ENCODE peak calls at places on chromosomes 2 and 18, in four cellular contexts. V is brain microvascular endothelial cell, J is H7, I is ovary. R is an unnamed sample. For H3K36me3, the result is how much of the 10 kb centered on the place peaks cover.

GRCh38 chr18:59518705-59519104 is 159.6 kb upstream of the LMAN1 start:
- DNase-seq in V (no peak), J (no peak), I (no peak), R (no peak)

GRCh38 chr2:178457390-178457886 is 6.3 kb downstream of the PJVK start:
- DNase-seq in V (no peak), J (peak), I (no peak), R (no peak)

GRCh38 chr2:101148777-101149176 is 2.4 kb downstream of the TBC1D8 start:
- DNase-seq in V (no peak), J (no peak), I (no peak), R (no peak)

GRCh38 chr2:159362816-159363251 is 76.3 kb upstream of the WDSUB1 start:
- DNase-seq in V (no peak), J (no peak), I (no peak), R (no peak)

GRCh38 chr18:47113796-47114540 is 36.3 kb downstream of the HDHD2 start:
- DNase-seq in V (no peak), J (peak), I (no peak), R (no peak)

GRCh38 chr2:121627525-121628050 is 21.7 kb downstream of the CLASP1 start:
- DNase-seq in V (no peak), J (no peak), I (no peak), R (no peak)

GRCh38 chr2:42010743-42011298 is 37.0 kb upstream of the PKDCC start:
- DNase-seq in V (peak), J (no peak), I (no peak), R (peak)

GRCh38 chr2:16194931-16195680 is 254.8 kb downstream of the MYCN start:
- DNase-seq in V (no peak), J (no peak), I (no peak), R (no peak)

GRCh38 chr18:45984546-45985235 is 17.6 kb upstream of the EPG5 start:
- DNase-seq in V (no peak), J (no peak), I (no peak), R (no peak)

GRCh38 chr2:64913357-64913869 is 75.8 kb upstream of the SLC1A4 start:
- DNase-seq in V (no peak), J (peak), I (no peak), R (no peak)

GRCh38 chr2:182816856-182817255 is 49.6 kb downstream of the FRZB start:
- DNase-seq in V (no peak), J (no peak), I (no peak), R (no peak)

GRCh38 chr2:128416366-128416765 is 97.7 kb upstream of the HS6ST1 start:
- DNase-seq in V (no peak), J (peak), I (no peak), R (no peak)

GRCh38 chr18:32629292-32629691 is 143.5 kb downstream of the KLHL14 start:
- DNase-seq in V (no peak), J (no peak), I (no peak), R (no peak)

GRCh38 chr2:208025814-208026184 is 472 bp upstream of the PLEKHM3 start:
- DNase-seq in V (no peak), J (peak), I (no peak), R (peak)

GRCh38 chr2:70080597-70081200 is 6.6 kb upstream of the PCBP1 start:
- DNase-seq in V (no peak), J (no peak), I (no peak), R (no peak)

GRCh38 chr2:166361351-166362153 is 14.2 kb downstream of the SCN9A start:
- DNase-seq in V (peak), J (no peak), I (no peak), R (no peak)

GRCh38 chr18:62786689-62787088 is 71.3 kb downstream of the PHLPP1 start:
- DNase-seq in V (no peak), J (no peak), I (no peak), R (no peak)

GRCh38 chr18:23825496-23825895 is 136.2 kb downstream of the LAMA3 start:
- DNase-seq in V (no peak), J (no peak), I (no peak), R (no peak)

GRCh38 chr18:52716926-52717325 is 376.9 kb downstream of the DCC start:
- DNase-seq in V (peak), J (no peak), I (no peak), R (peak)

GRCh38 chr2:67616749-67617148 is 219.6 kb downstream of the ETAA1 start:
- DNase-seq in V (peak), J (no peak), I (no peak), R (no peak)

GRCh38 chr2:154391051-154391450 is 307.4 kb upstream of the KCNJ3 start:
- DNase-seq in V (no peak), J (no peak), I (no peak), R (no peak)

GRCh38 chr2:219041252-219041651 is at the start of gene CFAP65:
- DNase-seq in V (peak), J (peak), I (no peak), R (peak)

GRCh38 chr2:70906439-70907018 is 29.2 kb upstream of the ATP6V1B1 start:
- DNase-seq in V (no peak), J (no peak), I (no peak), R (peak)

GRCh38 chr2:196322963-196323810 is 151.8 kb upstream of the STK17B start:
- DNase-seq in V (no peak), J (no peak), I (no peak), R (no peak)

GRCh38 chr18:60053747-60054304 is 154.0 kb downstream of the PMAIP1 start:
- DNase-seq in V (peak), J (no peak), I (no peak), R (peak)

GRCh38 chr2:126766897-126767296 is 110.9 kb downstream of the GYPC start:
- DNase-seq in V (no peak), J (no peak), I (no peak), R (no peak)

GRCh38 chr18:59696311-59697235 is 650 bp downstream of the CCBE1 start:
- DNase-seq in V (peak), J (peak), I (peak), R (peak)

GRCh38 chr18:39191058-39191457 is 1625.5 kb upstream of the CELF4 start:
- DNase-seq in V (no peak), J (no peak), I (no peak), R (no peak)

GRCh38 chr18:31206787-31207381 is 44.2 kb upstream of the DSC1 start:
- DNase-seq in V (peak), J (peak), I (no peak), R (peak)

GRCh38 chr2:201452058-201452736 is 657 bp downstream of the STRADB start:
- DNase-seq in V (no peak), J (no peak), I (no peak), R (peak)

GRCh38 chr18:44342167-44342566 is 338.5 kb upstream of the SETBP1 start:
- DNase-seq in V (peak), J (no peak), I (no peak), R (peak)

GRCh38 chr2:171287036-171287435 is 126.3 kb upstream of the TLK1 start:
- DNase-seq in V (no peak), J (no peak), I (no peak), R (no peak)

GRCh38 chr18:45061359-45061758 is 380.7 kb downstream of the SETBP1 start:
- DNase-seq in V (no peak), J (no peak), I (no peak), R (no peak)

GRCh38 chr2:9002313-9002636 is 1.2 kb downstream of the MBOAT2 start:
- DNase-seq in V (no peak), J (no peak), I (no peak), R (no peak)

GRCh38 chr2:237859533-237860272 is at the start of gene RAMP1:
- DNase-seq in V (no peak), J (peak), I (no peak), R (peak)

DNA sequence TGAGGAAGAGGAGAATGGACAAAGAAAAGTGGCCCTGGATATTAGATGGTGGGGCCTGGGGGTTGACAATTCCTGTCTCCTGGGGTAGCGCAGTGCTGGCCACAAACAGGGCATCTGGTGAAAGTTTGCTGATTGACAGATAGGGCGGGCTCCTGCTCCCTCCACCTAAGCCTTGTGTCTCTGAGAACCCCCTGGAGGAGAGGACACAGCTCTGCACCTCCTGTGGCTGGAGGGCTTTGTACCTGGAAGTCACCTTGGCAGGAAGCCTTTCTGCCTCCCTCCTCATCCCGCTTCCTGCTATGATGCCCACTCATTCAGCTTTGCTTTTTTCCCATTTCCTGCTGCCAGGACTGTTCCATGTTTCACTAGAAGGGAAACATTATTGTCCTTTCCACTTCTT is 72.4 kb downstream of the RHOB start:
- DNase-seq in V (no peak), J (no peak), I (no peak), R (no peak)
- H3K36me3 ChIP-seq in V (under half), J (under half), I (under half), R (under half)

GRCh38 chr18:42001801-42002200 is 46.8 kb downstream of the PIK3C3 start:
- DNase-seq in V (no peak), J (no peak), I (no peak), R (no peak)
- H3K36me3 ChIP-seq in V (under half), J (under half), I (under half), R (under half)

DNA sequence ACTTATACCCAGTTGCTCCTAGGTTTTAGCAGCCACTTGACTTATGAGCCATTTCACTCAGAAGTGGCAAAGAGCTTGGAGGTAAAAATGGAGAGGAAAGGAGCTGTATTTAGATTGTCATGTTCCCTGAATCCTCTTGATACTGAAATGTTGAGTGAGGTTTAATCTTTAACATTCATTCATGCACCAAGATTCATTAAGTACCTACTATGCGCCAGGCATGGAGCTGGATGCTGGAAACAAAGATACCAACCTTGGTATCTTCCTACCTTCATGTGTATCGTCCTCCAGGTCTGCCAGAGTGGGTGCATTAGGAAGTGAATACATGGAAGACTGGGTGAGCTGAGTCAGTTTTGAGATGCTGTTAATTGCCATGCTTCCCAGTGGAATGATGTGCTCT is 23.7 kb downstream of the TPGS2 start:
- DNase-seq in V (no peak), J (no peak), I (no peak), R (no peak)
- H3K36me3 ChIP-seq in V (under half), J (under half), I (under half), R (under half)

GRCh38 chr2:10576456-10576855 is 113.3 kb downstream of the NOL10 start:
- DNase-seq in V (no peak), J (no peak), I (no peak), R (no peak)

GRCh38 chr2:10580991-10581390 is 108.8 kb downstream of the NOL10 start:
- DNase-seq in V (no peak), J (no peak), I (no peak), R (no peak)

GRCh38 chr2:10579441-10580169 is 110.2 kb downstream of the NOL10 start:
- DNase-seq in V (no peak), J (no peak), I (no peak), R (no peak)

GRCh38 chr2:10581990-10582389 is 107.8 kb downstream of the NOL10 start:
- DNase-seq in V (no peak), J (no peak), I (no peak), R (no peak)

GRCh38 chr2:10580170-10580539 is 109.6 kb downstream of the NOL10 start:
- DNase-seq in V (no peak), J (peak), I (no peak), R (no peak)
- H3K36me3 ChIP-seq in V (under half), J (under half), I (under half), R (under half)

DNA sequence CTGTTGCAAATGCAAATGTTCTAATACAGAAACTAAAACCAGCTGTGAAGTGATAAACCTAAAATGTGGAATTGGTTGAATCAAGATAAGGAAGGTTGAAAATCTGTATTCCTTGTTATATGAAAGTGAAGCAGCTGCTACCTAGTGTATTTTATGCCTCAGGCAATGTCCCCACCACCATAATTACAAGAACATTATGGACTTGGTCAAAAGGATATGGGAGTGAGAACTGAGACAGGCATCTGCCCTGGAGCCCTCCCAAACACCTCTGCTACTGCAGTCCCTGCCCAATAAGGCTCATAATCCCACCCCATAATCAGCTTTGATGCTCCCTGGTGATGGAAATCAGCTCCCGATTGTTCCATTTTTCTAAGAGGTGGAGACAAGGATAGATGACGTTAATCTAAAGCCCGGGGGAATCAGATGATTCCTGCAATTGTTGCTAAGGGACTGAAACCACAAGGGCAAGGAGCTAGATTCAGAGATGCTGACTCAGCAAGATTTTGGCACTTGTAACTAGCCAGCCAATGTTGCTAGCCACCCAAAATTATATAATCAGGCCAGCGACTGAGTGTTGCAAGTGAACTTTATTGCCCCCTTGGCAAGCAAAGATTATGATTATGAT is 69.5 kb downstream of the EVA1A start:
- DNase-seq in V (peak), J (no peak), I (no peak), R (no peak)
- H3K36me3 ChIP-seq in V (under half), J (under half), I (under half), R (under half)

GRCh38 chr2:223897669-223898314 is 47.3 kb downstream of the WDFY1 start:
- DNase-seq in V (no peak), J (no peak), I (no peak), R (no peak)

GRCh38 chr2:223900066-223900465 is 45.1 kb downstream of the WDFY1 start:
- DNase-seq in V (no peak), J (no peak), I (no peak), R (no peak)

GRCh38 chr2:223900531-223900930 is 44.6 kb downstream of the WDFY1 start:
- DNase-seq in V (no peak), J (no peak), I (no peak), R (no peak)

GRCh38 chr2:223901854-223902253 is 43.3 kb downstream of the WDFY1 start:
- DNase-seq in V (no peak), J (no peak), I (no peak), R (no peak)

GRCh38 chr2:223901311-223901710 is 43.8 kb downstream of the WDFY1 start:
- DNase-seq in V (no peak), J (no peak), I (no peak), R (no peak)
- H3K36me3 ChIP-seq in V (under half), J (under half), I (under half), R (under half)

GRCh38 chr2:69060938-69061501 is 48.0 kb downstream of the ANTXR1 start:
- DNase-seq in V (no peak), J (no peak), I (no peak), R (no peak)

GRCh38 chr2:69056071-69056470 is 43.1 kb downstream of the ANTXR1 start:
- DNase-seq in V (no peak), J (no peak), I (no peak), R (no peak)

GRCh38 chr2:69059731-69060290 is 46.8 kb downstream of the ANTXR1 start:
- DNase-seq in V (no peak), J (no peak), I (no peak), R (no peak)

GRCh38 chr2:69054431-69054830 is 41.5 kb downstream of the ANTXR1 start:
- DNase-seq in V (no peak), J (no peak), I (no peak), R (no peak)

DNA sequence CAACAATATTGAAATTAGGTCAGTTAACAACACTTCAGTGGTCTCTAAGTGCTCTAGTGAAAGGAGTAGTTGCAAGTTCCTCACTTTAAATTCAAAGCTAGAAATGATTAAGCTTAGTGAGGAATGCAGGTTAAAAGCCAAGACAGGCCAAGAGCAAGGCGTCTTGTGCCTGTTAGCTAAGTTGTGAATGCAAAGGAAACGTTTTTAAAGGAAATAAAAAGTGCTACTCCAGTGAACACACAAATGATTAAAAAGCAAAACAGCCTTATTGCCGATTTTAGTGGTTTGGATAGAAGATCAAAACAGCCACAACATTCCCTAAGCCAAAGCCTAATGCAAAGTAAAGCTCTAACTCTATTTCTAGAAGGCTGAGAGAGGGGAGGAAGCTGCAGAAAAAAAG is 44.7 kb downstream of the ANTXR1 start:
- DNase-seq in V (no peak), J (no peak), I (no peak), R (no peak)
- H3K36me3 ChIP-seq in V (under half), J (under half), I (under half), R (under half)

GRCh38 chr18:3111523-3112240 is 98.7 kb upstream of the LPIN2 start:
- DNase-seq in V (no peak), J (no peak), I (no peak), R (no peak)

GRCh38 chr18:3114456-3114855 is 101.5 kb upstream of the LPIN2 start:
- DNase-seq in V (no peak), J (no peak), I (no peak), R (peak)

GRCh38 chr18:3115430-3116025 is 102.6 kb upstream of the LPIN2 start:
- DNase-seq in V (no peak), J (no peak), I (no peak), R (no peak)

GRCh38 chr18:3117493-3118192 is 102.1 kb downstream of the MYOM1 start:
- DNase-seq in V (no peak), J (no peak), I (no peak), R (no peak)

GRCh38 chr18:3114026-3114425 is 101.1 kb upstream of the LPIN2 start:
- DNase-seq in V (no peak), J (no peak), I (no peak), R (no peak)
- H3K36me3 ChIP-seq in V (under half), J (under half), I (under half), R (under half)

DNA sequence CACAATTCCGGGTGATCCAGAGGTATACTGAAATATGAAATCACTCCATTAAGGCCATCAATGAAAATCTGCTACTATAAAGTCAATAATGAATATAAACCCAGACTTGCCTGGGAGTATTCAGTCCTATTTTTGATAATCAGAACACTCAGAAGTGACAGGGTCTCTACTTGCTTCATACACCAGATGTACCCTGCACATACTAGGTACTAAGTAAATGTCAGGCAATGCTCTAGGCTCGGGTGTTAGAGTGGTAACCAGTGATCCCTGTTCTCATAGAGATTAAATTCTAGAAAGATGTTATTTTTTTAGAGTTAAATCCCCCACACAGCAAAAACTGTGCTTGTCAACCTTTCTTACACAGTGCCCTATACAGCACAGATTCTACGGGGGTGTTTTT is 12.3 kb downstream of the STAT1 start:
- DNase-seq in V (no peak), J (no peak), I (no peak), R (no peak)
- H3K36me3 ChIP-seq in V (half or more), J (under half), I (under half), R (half or more)

DNA sequence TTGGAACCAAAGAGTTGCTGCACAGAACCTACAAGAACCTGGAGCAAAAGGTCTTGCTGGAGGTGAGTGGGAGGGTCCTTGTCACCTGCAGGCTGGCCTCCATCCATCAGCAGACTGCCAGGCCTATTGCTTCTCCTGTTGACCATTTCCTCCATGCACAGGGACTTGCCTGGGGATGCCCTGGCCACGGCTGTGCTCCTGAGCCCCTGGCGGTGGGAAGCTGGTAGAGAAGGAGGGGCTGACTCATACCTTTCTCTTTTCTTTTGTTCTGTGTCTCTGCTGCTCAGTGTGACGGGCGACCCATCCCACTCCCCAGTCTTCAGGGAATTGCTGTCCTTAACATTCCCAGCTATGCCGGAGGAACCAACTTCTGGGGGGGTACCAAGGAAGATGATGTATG is 102.6 kb downstream of the DGKD start:
- DNase-seq in V (no peak), J (peak), I (no peak), R (no peak)
- H3K36me3 ChIP-seq in V (under half), J (under half), I (under half), R (under half)

R was measured in MG63.